ENCODE peak calls at places on chromosomes 6 and 20, in seven cellular contexts. S, I, R, E, Y, U and A are unnamed samples.

GRCh38 chr20:49413677-49414076 is 68.8 kb downstream of the KCNB1 start:
- DNase-seq in S (no peak), I (no peak), R (no peak), E (no peak), Y (no peak), U (no peak), A (no peak)

GRCh38 chr20:35823147-35823546 is 51.3 kb downstream of the PHF20 start:
- DNase-seq in S (no peak), I (no peak), R (no peak), E (no peak), Y (no peak), U (no peak), A (no peak)

GRCh38 chr20:34971038-34971872 is 15.6 kb downstream of the MYH7B start:
- DNase-seq in S (no peak), I (no peak), R (no peak), E (no peak), Y (no peak), U (no peak), A (no peak)

GRCh38 chr20:47263502-47264084 is 92.9 kb downstream of the ZMYND8 start:
- DNase-seq in S (no peak), I (no peak), R (no peak), E (no peak), Y (no peak), U (no peak), A (no peak)

GRCh38 chr6:37709932-37710565 is 12.4 kb upstream of the MDGA1 start:
- DNase-seq in S (no peak), I (no peak), R (no peak), E (no peak), Y (no peak), U (no peak), A (no peak)

GRCh38 chr20:47620808-47621805 is 119.4 kb downstream of the NCOA3 start:
- DNase-seq in S (no peak), I (no peak), R (peak), E (peak), Y (no peak), U (no peak), A (peak)

GRCh38 chr6:87968435-87969278 is 79.0 kb upstream of the SPACA1 start:
- DNase-seq in S (no peak), I (no peak), R (peak), E (no peak), Y (no peak), U (peak), A (no peak)

GRCh38 chr20:40993794-40994540 is 34.7 kb upstream of the TOP1 start:
- DNase-seq in S (no peak), I (peak), R (peak), E (no peak), Y (no peak), U (no peak), A (no peak)

GRCh38 chr20:24064915-24065314 is 76.3 kb upstream of the GGTLC1 start:
- DNase-seq in S (no peak), I (no peak), R (no peak), E (no peak), Y (no peak), U (no peak), A (no peak)

GRCh38 chr6:36067374-36068011 is 39.9 kb downstream of the MAPK14 start:
- DNase-seq in S (no peak), I (no peak), R (peak), E (no peak), Y (no peak), U (no peak), A (no peak)

GRCh38 chr6:98041921-98042320 is 758.9 kb upstream of the MMS22L start:
- DNase-seq in S (no peak), I (no peak), R (no peak), E (no peak), Y (no peak), U (no peak), A (no peak)

GRCh38 chr20:39893013-39893685 is 795.9 kb downstream of the MAFB start:
- DNase-seq in S (no peak), I (no peak), R (peak), E (no peak), Y (peak), U (no peak), A (no peak)

GRCh38 chr20:54221996-54222890 is 14.4 kb downstream of the PFDN4 start:
- DNase-seq in S (no peak), I (no peak), R (peak), E (no peak), Y (no peak), U (no peak), A (no peak)

GRCh38 chr20:48040491-48040890 is 255.2 kb upstream of the SULF2 start:
- DNase-seq in S (no peak), I (no peak), R (no peak), E (no peak), Y (no peak), U (no peak), A (no peak)

GRCh38 chr6:48101277-48101676 is 9.7 kb downstream of the PTCHD4 start:
- DNase-seq in S (no peak), I (no peak), R (peak), E (peak), Y (no peak), U (no peak), A (peak)

GRCh38 chr6:105014954-105015353 is 58.0 kb downstream of the LIN28B start:
- DNase-seq in S (no peak), I (no peak), R (no peak), E (no peak), Y (no peak), U (no peak), A (no peak)

GRCh38 chr6:2797564-2798014 is 32.4 kb downstream of the WRNIP1 start:
- DNase-seq in S (no peak), I (peak), R (no peak), E (no peak), Y (no peak), U (no peak), A (no peak)

GRCh38 chr6:149847943-149848267 is 16.3 kb downstream of the LRP11 start:
- DNase-seq in S (no peak), I (no peak), R (no peak), E (no peak), Y (no peak), U (no peak), A (no peak)

GRCh38 chr6:36836091-36836770 is 3.0 kb downstream of the CPNE5 start:
- DNase-seq in S (no peak), I (no peak), R (no peak), E (no peak), Y (no peak), U (no peak), A (no peak)

DNA sequence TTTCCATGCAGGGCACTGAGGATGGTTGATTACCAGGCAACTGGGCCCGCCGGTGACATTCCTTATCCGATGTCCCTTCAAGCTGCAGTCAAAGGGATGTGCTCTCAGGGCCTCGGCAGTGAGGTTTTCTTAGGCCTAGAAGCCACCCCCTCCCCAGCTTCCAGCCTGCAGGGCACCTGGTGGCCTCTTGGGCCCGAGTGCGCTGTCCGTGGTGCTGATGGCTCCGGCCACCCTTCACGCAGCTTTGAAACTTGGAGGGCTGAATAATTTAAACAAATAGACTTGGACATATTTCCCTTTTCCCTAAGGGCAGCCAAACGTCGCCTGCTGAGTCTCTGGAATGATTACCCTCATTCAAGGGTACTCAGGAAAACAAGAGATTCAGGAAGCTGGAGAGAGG is 8.9 kb upstream of the MLN start:
- DNase-seq in S (no peak), I (no peak), R (peak), E (peak), Y (no peak), U (peak), A (peak)
- TF ChIP-seq CTCF in S (no peak), I (peak), R (peak), E (no peak), Y (peak), U (peak), A (peak)

DNA sequence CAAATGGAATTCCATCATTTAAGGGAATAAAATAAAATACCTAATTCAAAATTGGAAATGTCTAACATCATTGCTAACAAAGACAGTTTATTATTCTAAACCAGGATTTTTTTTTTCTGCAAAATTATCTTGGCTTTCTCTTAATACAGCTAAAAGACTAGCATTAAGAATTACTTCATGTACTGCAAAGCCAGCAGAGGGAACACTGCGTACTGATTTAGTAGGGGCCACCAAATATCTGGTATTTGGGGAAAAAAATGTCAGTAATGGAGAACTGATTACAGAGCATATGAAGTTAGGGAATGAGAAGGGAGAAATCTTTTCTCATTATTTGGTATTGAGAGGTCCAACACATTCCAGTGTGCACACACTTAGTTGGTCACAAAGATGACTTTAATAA is 3.2 kb upstream of the SOX4 start:
- DNase-seq in S (no peak), I (no peak), R (peak), E (no peak), Y (no peak), U (no peak), A (no peak)
- TF ChIP-seq CTCF in S (no peak), I (no peak), R (no peak), E (no peak), Y (no peak), U (no peak), A (no peak)

DNA sequence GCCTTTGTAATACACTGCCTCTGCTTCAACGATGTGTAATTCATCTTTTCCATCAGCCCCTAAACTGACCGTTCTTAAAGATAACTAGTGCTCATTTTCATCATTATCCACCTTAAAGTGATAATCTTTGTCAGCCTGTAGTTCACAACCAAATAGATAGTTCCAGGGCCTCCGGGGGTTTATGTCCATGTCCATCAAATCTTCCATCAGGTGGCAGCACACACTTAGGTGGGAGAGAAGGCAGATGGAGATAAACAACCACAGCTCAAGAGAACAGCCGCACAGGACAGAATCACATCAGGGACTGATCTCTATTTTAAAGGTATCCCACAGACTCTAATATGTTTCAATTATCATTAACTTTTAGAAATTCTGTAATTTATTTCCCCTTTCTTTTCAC is 90.9 kb downstream of the LMBRD1 start:
- DNase-seq in S (no peak), I (no peak), R (no peak), E (no peak), Y (no peak), U (no peak), A (no peak)
- TF ChIP-seq CTCF in S (no peak), I (no peak), R (no peak), E (no peak), Y (no peak), U (no peak), A (no peak)

GRCh38 chr20:33490023-33490933 is at the start of gene CBFA2T2:
- DNase-seq in S (no peak), I (no peak), R (peak), E (no peak), Y (no peak), U (no peak), A (peak)
- TF ChIP-seq CTCF in S (no peak), I (no peak), R (no peak), E (no peak), Y (no peak), U (no peak), A (no peak)

DNA sequence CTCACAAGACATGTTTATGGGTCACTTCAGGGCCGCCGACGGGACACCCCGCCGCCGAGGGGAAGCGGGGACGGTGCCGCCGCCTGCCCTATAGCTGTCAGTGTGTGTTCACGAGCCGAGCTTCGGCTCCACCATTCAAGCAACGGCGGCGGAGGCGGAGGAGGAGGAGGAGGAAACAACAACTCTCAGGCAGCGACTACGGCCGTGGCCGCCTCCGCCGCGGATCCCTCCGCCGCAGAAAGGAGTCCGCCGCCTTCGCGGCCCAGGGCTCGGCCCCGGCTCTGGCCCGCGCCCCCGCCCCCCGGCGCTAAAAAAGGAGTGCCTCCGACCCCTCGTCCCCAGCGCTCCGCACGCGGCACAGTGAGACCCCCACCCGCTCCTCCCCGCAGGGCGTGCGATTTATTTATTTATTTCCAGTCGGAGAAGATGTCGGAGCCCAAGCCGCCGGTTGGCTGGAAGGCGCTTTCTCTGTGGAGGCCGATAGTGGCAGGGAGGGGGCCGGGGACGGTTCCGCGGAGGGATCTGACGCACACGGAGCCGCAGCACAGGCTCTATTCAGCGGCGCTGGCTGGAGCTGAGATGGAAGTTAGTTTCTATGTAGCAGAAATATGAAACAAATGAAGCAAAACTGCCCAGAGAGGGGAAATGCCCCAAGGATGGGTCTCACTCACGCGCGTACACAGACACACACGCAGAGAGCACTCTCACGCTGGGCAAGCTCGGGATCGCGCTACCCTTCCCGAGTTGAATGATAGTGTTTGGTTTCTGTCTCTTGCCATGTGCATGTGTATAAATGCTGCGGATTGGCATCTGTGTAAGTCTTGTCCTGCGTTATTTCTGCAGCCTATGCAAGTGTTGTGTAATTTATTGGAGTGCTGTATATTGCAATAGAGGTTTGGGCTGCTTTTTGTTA is at the start of gene PHIP:
- DNase-seq in S (peak), I (peak), R (peak), E (peak), Y (peak), U (peak), A (peak)
- TF ChIP-seq CTCF in S (peak), I (no peak), R (no peak), E (no peak), Y (no peak), U (no peak), A (no peak)